ENCODE peak calls at places on chromosome 5, in four cellular contexts. Z is mucosa of descending colon, E is IMR-90, H is neuronal stem cell. P is an unnamed sample.

GRCh38 chr5:72600401-72600981 is 93.3 kb upstream of the ZNF366 start:
- DNase-seq in Z (no peak), E (peak; percentile 95), H (no peak), P (no peak)

GRCh38 chr5:179919487-179920060 is 11.9 kb upstream of the TBC1D9B start:
- DNase-seq in H (no peak), E (no peak), Z (no peak), P (no peak)

GRCh38 chr5:31197183-31197582 is 3.7 kb downstream of the CDH6 start:
- DNase-seq in E (peak; percentile 91), Z (no peak), H (no peak), P (no peak)

GRCh38 chr5:10536511-10536910 is 27.4 kb upstream of the ANKRD33B start:
- DNase-seq in Z (no peak), H (no peak), E (no peak), P (no peak)

GRCh38 chr5:14247054-14247386 is 103.9 kb downstream of the TRIO start:
- DNase-seq in E (no peak), H (no peak), Z (no peak), P (no peak)

GRCh38 chr5:145345883-145346282 is 489.3 kb downstream of the PRELID2 start:
- DNase-seq in E (peak; percentile 55), Z (no peak), H (no peak), P (no peak)

GRCh38 chr5:150616024-150616470 is 24.4 kb upstream of the SYNPO start:
- DNase-seq in E (no peak), Z (peak; percentile 84), H (no peak), P (no peak)

GRCh38 chr5:169717298-169717697 is 80.2 kb downstream of the DOCK2 start:
- DNase-seq in E (peak; percentile 30), Z (no peak), H (no peak), P (no peak)

GRCh38 chr5:154309361-154309725 is 118.8 kb downstream of the GALNT10 start:
- DNase-seq in H (no peak), E (peak; percentile 60), Z (no peak), P (no peak)

GRCh38 chr5:140043508-140043872 is 391 bp upstream of the NRG2 start:
- DNase-seq in Z (no peak), E (no peak), H (no peak), P (no peak)

GRCh38 chr5:66757219-66757833 is 161.1 kb downstream of the MAST4 start:
- DNase-seq in E (peak; percentile 44), Z (peak; percentile 81), H (peak; percentile 21), P (peak; percentile 27)

GRCh38 chr5:39520232-39520572 is 95.4 kb upstream of the DAB2 start:
- DNase-seq in Z (no peak), H (no peak), E (peak; percentile 95), P (peak; percentile 41)

GRCh38 chr5:73126381-73126780 is 6.0 kb downstream of the TMEM171 start:
- DNase-seq in Z (no peak), E (no peak), H (no peak), P (no peak)

GRCh38 chr5:135718151-135718550 is 116.3 kb upstream of the SLC25A48 start:
- DNase-seq in H (no peak), E (peak; percentile 31), Z (no peak), P (no peak)

GRCh38 chr5:1029945-1030625 is 21.5 kb downstream of the NKD2 start:
- DNase-seq in H (no peak), E (no peak), Z (no peak), P (no peak)

GRCh38 chr5:161283296-161283695 is 263.2 kb downstream of the GABRB2 start:
- DNase-seq in H (no peak), E (no peak), Z (no peak), P (no peak)

GRCh38 chr5:90446961-90447360 is 27.6 kb downstream of the MBLAC2 start:
- DNase-seq in E (peak; percentile 33), H (no peak), Z (no peak), P (no peak)

GRCh38 chr5:42951847-42952411 is 88.2 kb downstream of the ANXA2R start:
- DNase-seq in Z (peak; percentile 31), H (no peak), E (peak; percentile 22), P (no peak)

P was measured in KBM-7.